ENCODE peak calls at places on chromosomes 7 and 10, in four cellular contexts. D is heart left ventricle, U is lower lobe of right lung, R is mesendoderm. O is an unnamed sample. For H3K4me1, the result is how much of the 10 kb centered on the place peaks cover.

GRCh38 chr7:139811106-139811505 is 18.0 kb upstream of the TBXAS1 start:
- DNase-seq in D (no peak), R (no peak), U (no peak), O (no peak)

GRCh38 chr10:18368681-18369080 is 228.5 kb downstream of the CACNB2 start:
- DNase-seq in U (no peak), D (no peak), R (no peak), O (no peak)

GRCh38 chr7:44912775-44913347 is 27.5 kb upstream of the PURB start:
- DNase-seq in U (no peak), D (no peak), R (peak), O (no peak)

GRCh38 chr10:98170249-98171117 is 36.0 kb downstream of the R3HCC1L start:
- DNase-seq in R (peak), D (peak), U (no peak), O (no peak)

GRCh38 chr7:113710310-113711106 is 208.3 kb downstream of the PPP1R3A start:
- DNase-seq in R (peak), U (no peak), D (no peak), O (peak)

GRCh38 chr10:94292448-94293118 is 70.2 kb downstream of the NOC3L start:
- DNase-seq in R (no peak), D (peak), U (no peak), O (peak)

GRCh38 chr10:6114299-6114698 is 25.5 kb downstream of the RBM17 start:
- DNase-seq in U (no peak), R (no peak), D (no peak), O (no peak)

GRCh38 chr10:47187592-47187991 is 112.4 kb upstream of the GDF10 start:
- DNase-seq in U (no peak), R (no peak), D (no peak), O (no peak)

GRCh38 chr7:123580406-123581161 is 21.0 kb upstream of the ASB15 start:
- DNase-seq in U (no peak), R (peak), D (no peak), O (peak)

GRCh38 chr7:142754681-142755575 is 5.7 kb downstream of the PRSS1 start:
- DNase-seq in U (no peak), D (no peak), R (no peak), O (no peak)

GRCh38 chr10:5461201-5461585 is 38.2 kb downstream of the CALML5 start:
- DNase-seq in D (no peak), R (no peak), U (no peak), O (no peak)

GRCh38 chr7:36781011-36781738 is 56.9 kb upstream of the AOAH start:
- DNase-seq in D (no peak), U (no peak), R (no peak), O (no peak)

GRCh38 chr10:3774814-3775670 is 10.0 kb downstream of the KLF6 start:
- DNase-seq in U (no peak), R (peak), D (no peak), O (no peak)

GRCh38 chr7:12244129-12244528 is 33.0 kb downstream of the TMEM106B start:
- DNase-seq in R (peak), U (peak), D (no peak), O (no peak)

DNA sequence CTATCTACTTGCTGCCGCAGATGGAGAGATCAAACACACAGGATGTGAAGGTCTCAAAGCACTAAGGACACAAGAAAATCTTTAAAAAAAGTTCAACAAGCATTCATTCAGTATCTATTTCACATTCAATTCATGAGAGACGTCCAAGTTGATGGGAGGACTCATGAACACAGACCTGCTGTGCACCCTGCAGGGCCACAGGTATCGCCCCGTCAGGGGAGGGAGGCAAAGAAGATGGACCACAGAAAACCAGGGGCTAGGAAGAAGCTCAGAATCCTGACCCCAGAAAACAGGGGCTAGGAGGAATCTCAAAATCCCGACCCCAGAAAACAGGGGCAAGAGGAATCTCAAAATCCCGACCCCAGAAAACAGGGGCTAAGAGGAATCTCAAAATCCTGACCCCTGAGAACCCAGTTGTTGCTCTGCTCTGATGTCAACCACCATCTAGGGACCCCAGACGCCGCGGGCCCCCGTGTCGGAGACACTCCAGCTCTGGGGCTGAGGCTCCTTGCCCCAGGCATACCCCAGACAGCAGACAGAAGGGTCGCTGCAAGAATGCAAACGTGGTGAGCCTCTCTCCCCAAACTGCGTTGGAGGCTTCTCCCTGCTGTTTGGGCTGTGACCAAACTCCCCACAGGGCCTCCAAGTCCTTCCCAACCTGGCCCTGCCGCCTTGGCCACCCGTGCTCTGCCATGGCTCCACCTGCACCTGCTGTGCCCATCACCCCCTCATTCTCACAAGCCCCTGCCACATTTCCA is 197.6 kb downstream of the DIP2C start:
- DNase-seq in U (no peak), D (no peak), R (no peak), O (no peak)
- H3K4me1 ChIP-seq in U (under half), D (under half), R (under half), O (under half)

DNA sequence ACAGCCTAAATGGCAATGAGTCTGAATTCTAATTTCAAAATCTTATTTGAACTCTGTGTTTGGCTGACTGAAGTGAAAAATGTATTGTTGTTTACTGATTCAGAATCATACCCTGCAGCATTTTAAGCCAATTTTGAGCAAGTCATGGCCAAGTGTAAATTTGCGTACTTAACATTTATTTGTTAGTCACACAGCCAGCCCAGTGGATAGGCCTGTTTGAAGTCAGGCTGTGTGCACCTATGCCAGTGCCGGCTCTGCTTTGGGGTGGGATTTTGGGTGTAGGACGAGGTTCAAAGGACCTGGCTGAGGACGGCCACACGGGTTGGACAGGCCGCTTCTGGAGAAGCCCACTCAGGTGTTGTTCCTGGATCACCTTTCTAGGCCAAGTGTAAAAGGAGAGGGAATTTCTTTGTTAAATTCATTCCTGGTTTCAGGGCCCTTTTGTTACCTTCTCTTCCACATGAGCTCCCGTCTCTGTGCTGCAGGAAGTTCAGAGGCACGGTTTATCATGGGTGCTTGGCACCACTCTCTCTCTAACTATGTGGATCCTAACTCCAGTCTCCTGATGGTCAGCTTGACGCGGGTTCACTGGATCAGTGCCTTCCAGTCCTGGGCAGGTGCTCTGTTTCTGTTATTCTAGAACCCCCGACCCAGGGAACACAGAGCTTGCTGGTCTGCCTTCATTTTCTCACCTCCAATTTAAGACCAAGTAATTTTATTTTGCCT is 84.7 kb downstream of the CCNY start:
- DNase-seq in D (no peak), U (no peak), R (no peak), O (no peak)
- H3K4me1 ChIP-seq in D (half or more), U (half or more), R (under half), O (half or more)

DNA sequence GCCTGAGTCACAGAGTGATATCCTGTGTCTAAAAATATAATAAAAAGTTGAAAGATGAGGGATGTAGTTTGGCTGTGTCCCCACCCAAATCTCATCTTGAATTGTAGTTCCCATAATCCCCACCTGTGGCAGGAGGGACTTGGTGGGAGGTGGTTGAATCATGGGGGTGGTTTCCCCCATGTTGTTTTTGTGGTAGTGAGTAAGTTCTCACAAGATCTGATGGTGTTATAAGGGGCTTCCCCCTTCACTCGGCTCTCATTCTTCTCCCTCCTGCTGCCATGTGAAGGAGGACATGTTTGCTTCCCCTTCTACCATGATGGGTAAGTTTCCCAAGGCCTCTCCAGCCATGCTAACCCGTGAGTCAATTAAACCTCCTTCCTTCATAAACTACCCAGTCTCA is 25.1 kb upstream of the UBE3C start:
- DNase-seq in D (no peak), R (no peak), U (no peak), O (no peak)
- H3K4me1 ChIP-seq in D (under half), R (under half), U (under half), O (under half)

DNA sequence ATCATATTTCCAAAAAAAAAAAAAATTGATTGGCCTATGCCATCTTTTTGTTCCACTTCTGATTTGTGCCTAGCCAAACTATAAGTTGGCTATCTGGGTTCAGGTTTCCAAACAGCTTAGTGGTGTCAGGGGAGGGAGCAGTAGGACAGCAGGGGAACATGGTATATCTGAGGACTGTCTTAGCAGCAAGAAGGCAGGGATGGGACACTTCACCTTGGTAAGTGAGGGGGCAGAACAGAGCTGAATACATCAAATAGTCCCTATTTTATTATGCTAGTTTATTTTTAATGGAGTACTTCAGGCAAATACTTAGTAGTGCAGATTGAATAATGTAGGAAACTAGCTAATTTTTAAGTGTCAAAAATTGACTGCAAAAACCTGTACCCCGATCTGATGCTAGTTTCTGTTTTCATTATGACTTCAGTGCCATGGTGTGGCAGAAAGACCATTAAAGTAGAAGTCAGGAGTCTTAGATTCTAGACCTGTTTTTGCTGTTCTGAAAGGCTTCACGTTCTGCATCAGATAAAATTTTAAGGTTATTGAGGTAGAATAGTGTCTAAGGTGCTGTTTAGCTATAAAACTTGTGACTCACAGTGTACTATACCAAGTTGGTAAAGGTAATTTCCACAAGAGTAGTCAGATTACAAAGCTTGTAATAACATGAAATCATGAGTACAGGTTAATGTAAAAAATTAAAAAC is 38.4 kb downstream of the ZNRF2 start:
- DNase-seq in U (no peak), R (peak), D (no peak), O (no peak)
- H3K4me1 ChIP-seq in U (under half), R (under half), D (under half), O (half or more)

GRCh38 chr10:96646774-96647173 is 60.0 kb upstream of the TM9SF3 start:
- DNase-seq in U (no peak), D (no peak), R (no peak), O (no peak)
- H3K4me1 ChIP-seq in U (under half), D (under half), R (under half), O (under half)

O was measured in heart right ventricle.